ENCODE peak calls at places on chromosomes 3 and 15, in six cellular contexts. R, V, M, X, Q and H are unnamed samples.

GRCh38 chr3:64125561-64125960 is 99.7 kb downstream of the PRICKLE2 start:
- DNase-seq in R (no peak), V (no peak), M (peak; percentile 26), X (no peak), Q (no peak), H (no peak)

GRCh38 chr15:35956066-35956465 is 410.1 kb upstream of the DPH6 start:
- DNase-seq in R (no peak), V (no peak), M (no peak), X (no peak), Q (no peak), H (no peak)

GRCh38 chr3:188950832-188951489 is 220.8 kb upstream of the TPRG1 start:
- DNase-seq in R (no peak), V (no peak), M (peak; percentile 94), X (no peak), Q (peak; percentile 70), H (peak; percentile 60)

GRCh38 chr3:147391726-147392082 is 14.6 kb downstream of the ZIC4 start:
- DNase-seq in R (no peak), V (no peak), M (no peak), X (no peak), Q (no peak), H (no peak)

GRCh38 chr15:31260646-31261265 is 65.9 kb upstream of the KLF13 start:
- DNase-seq in R (no peak), V (no peak), M (no peak), X (no peak), Q (no peak), H (no peak)

GRCh38 chr3:101858464-101858863 is 9.2 kb downstream of the NFKBIZ start:
- DNase-seq in R (no peak), V (no peak), M (no peak), X (no peak), Q (no peak), H (no peak)

GRCh38 chr15:73375755-73376305 is 7.1 kb upstream of the HCN4 start:
- DNase-seq in R (no peak), V (no peak), M (no peak), X (peak; percentile 78), Q (no peak), H (no peak)

GRCh38 chr15:96583671-96584070 is 253.2 kb downstream of the NR2F2 start:
- DNase-seq in R (no peak), V (no peak), M (peak; percentile 32), X (peak; percentile 0), Q (no peak), H (no peak)

GRCh38 chr3:186318135-186318534 is 43.9 kb downstream of the DGKG start:
- DNase-seq in R (no peak), V (no peak), M (no peak), X (no peak), Q (no peak), H (peak; percentile 6)

GRCh38 chr3:171749128-171749527 is 61.2 kb downstream of the PLD1 start:
- DNase-seq in R (no peak), V (no peak), M (no peak), X (no peak), Q (no peak), H (no peak)

GRCh38 chr3:11288786-11289637 is 16.8 kb downstream of the ATG7 start:
- DNase-seq in R (no peak), V (no peak), M (peak; percentile 95), X (no peak), Q (no peak), H (peak; percentile 23)

GRCh38 chr3:120418866-120419490 is 31.8 kb downstream of the FSTL1 start:
- DNase-seq in R (no peak), V (no peak), M (peak; percentile 75), X (peak; percentile 86), Q (peak; percentile 63), H (peak; percentile 76)

GRCh38 chr3:119649764-119650163 is 10.6 kb downstream of the POPDC2 start:
- DNase-seq in R (no peak), V (no peak), M (peak; percentile 17), X (peak; percentile 80), Q (no peak), H (no peak)

GRCh38 chr3:197368821-197369220 is 70.4 kb upstream of the DLG1 start:
- DNase-seq in R (no peak), V (no peak), M (no peak), X (no peak), Q (no peak), H (no peak)

GRCh38 chr3:34140606-34141005 is 342.2 kb downstream of the PDCD6IP start:
- DNase-seq in R (no peak), V (no peak), M (no peak), X (no peak), Q (no peak), H (no peak)

GRCh38 chr3:197520311-197521276 is 35.2 kb downstream of the BDH1 start:
- DNase-seq in R (no peak), V (no peak), M (peak; percentile 80), X (peak; percentile 7), Q (peak; percentile 88), H (peak; percentile 96)

GRCh38 chr3:57820479-57820878 is 64.4 kb downstream of the SLMAP start:
- DNase-seq in R (no peak), V (no peak), M (no peak), X (peak; percentile 12), Q (no peak), H (peak; percentile 72)

GRCh38 chr3:99499235-99499798 is 139.1 kb upstream of the COL8A1 start:
- DNase-seq in R (no peak), V (peak; percentile 31), M (peak; percentile 65), X (peak; percentile 25), Q (no peak), H (peak; percentile 6)

GRCh38 chr3:121111914-121112612 is 204.1 kb downstream of the STXBP5L start:
- DNase-seq in R (no peak), V (no peak), M (no peak), X (no peak), Q (no peak), H (peak; percentile 14)

GRCh38 chr15:95609096-95609495 is 721.4 kb upstream of the NR2F2 start:
- DNase-seq in R (no peak), V (no peak), M (no peak), X (no peak), Q (no peak), H (no peak)

GRCh38 chr3:174335324-174335723 is 523.8 kb upstream of the NAALADL2 start:
- DNase-seq in R (no peak), V (no peak), M (no peak), X (no peak), Q (no peak), H (no peak)

GRCh38 chr3:131608741-131609140 is 106.0 kb upstream of the MRPL3 start:
- DNase-seq in R (no peak), V (no peak), M (no peak), X (no peak), Q (no peak), H (no peak)

GRCh38 chr3:41963823-41964222 is 1.9 kb upstream of the ULK4 start:
- DNase-seq in R (no peak), V (no peak), M (no peak), X (no peak), Q (no peak), H (no peak)

GRCh38 chr3:128499724-128500275 is 6.8 kb upstream of the GATA2 start:
- DNase-seq in R (peak; percentile 33), V (no peak), M (peak; percentile 31), X (no peak), Q (no peak), H (no peak)

GRCh38 chr3:90184861-90185260 is 1077.4 kb downstream of the EPHA3 start:
- DNase-seq in R (no peak), V (no peak), M (peak; percentile 8), X (no peak), Q (no peak), H (no peak)

GRCh38 chr3:192930585-192930984 is 12.9 kb upstream of the MB21D2 start:
- DNase-seq in R (no peak), V (no peak), M (peak; percentile 33), X (no peak), Q (no peak), H (no peak)

GRCh38 chr3:155424041-155424605 is 130.6 kb upstream of the STRIT1 start:
- DNase-seq in R (no peak), V (no peak), M (peak; percentile 7), X (no peak), Q (no peak), H (no peak)

GRCh38 chr3:198071602-198072285 is 111.7 kb downstream of the LMLN start:
- DNase-seq in R (peak; percentile 64), V (peak; percentile 10), M (peak; percentile 98), X (no peak), Q (no peak), H (peak; percentile 59)

GRCh38 chr15:63901912-63902670 is 68.3 kb upstream of the HERC1 start:
- DNase-seq in R (no peak), V (no peak), M (no peak), X (no peak), Q (no peak), H (no peak)

GRCh38 chr3:124811441-124811840 is 75.7 kb downstream of the ITGB5 start:
- DNase-seq in R (no peak), V (no peak), M (no peak), X (no peak), Q (no peak), H (no peak)

GRCh38 chr3:8929860-8930259 is 33.4 kb downstream of the RAD18 start:
- DNase-seq in R (no peak), V (no peak), M (no peak), X (no peak), Q (no peak), H (no peak)

GRCh38 chr15:50164458-50164857 is 17.5 kb upstream of the SLC27A2 start:
- DNase-seq in R (no peak), V (no peak), M (no peak), X (no peak), Q (no peak), H (peak; percentile 86)